ENCODE peak calls at places on chromosomes 12 and 14, in seven cellular contexts. X is Caco-2; B is effector memory CD4-positive, alpha-beta T cell; C is lung; M is CD8-positive, alpha-beta T cell; I is psoas muscle; N is pancreas. H is an unnamed sample.

GRCh38 chr12:32455607-32456063 is 56.3 kb downstream of the FGD4 start:
- DNase-seq in X (peak; percentile 69), C (no peak), M (no peak), N (no peak), B (no peak), I (no peak), H (peak; percentile 71)

GRCh38 chr14:88516742-88517418 is 37.9 kb downstream of the PTPN21 start:
- DNase-seq in C (no peak), X (peak; percentile 76), B (no peak), N (peak; percentile 20), I (no peak), M (no peak), H (no peak)

GRCh38 chr12:15563683-15564082 is 225.5 kb downstream of the EPS8 start:
- DNase-seq in I (no peak), N (no peak), B (no peak), X (no peak), C (no peak), M (no peak), H (no peak)

GRCh38 chr14:58941666-58942065 is 246.8 kb upstream of the DAAM1 start:
- DNase-seq in X (no peak), N (no peak), M (no peak), B (no peak), I (no peak), C (no peak), H (no peak)

GRCh38 chr14:75911883-75912282 is 69.9 kb downstream of the TGFB3 start:
- DNase-seq in I (no peak), N (no peak), B (no peak), X (no peak), M (no peak), C (no peak), H (no peak)

GRCh38 chr12:120126635-120127005 is 10.1 kb upstream of the RAB35 start:
- DNase-seq in C (peak; percentile 51), X (no peak), N (no peak), B (no peak), M (no peak), I (no peak), H (no peak)

GRCh38 chr14:24113801-24114535 is 609 bp upstream of the DCAF11 start:
- DNase-seq in I (peak; percentile 93), N (peak; percentile 90), X (peak; percentile 95), C (peak; percentile 88), B (peak; percentile 64), M (peak; percentile 86), H (peak; percentile 91)

GRCh38 chr12:47095446-47096236 is 15.9 kb upstream of the AMIGO2 start:
- DNase-seq in C (no peak), I (no peak), M (no peak), X (no peak), B (no peak), N (no peak), H (no peak)

GRCh38 chr12:124454735-124455134 is 112.7 kb downstream of the NCOR2 start:
- DNase-seq in I (no peak), M (no peak), C (no peak), N (no peak), X (no peak), B (no peak), H (no peak)

GRCh38 chr12:33093534-33093933 is 197.0 kb upstream of the PKP2 start:
- DNase-seq in M (no peak), N (no peak), C (no peak), B (no peak), X (no peak), I (no peak), H (no peak)

GRCh38 chr14:105442834-105443233 is 23.2 kb downstream of the MTA1 start:
- DNase-seq in N (no peak), M (no peak), C (no peak), B (no peak), X (no peak), I (no peak), H (no peak)

GRCh38 chr14:91985008-91985407 is 37.5 kb upstream of the FBLN5 start:
- DNase-seq in M (no peak), C (no peak), B (no peak), X (no peak), N (no peak), I (no peak), H (no peak)

GRCh38 chr14:103550451-103551337 is 11.8 kb downstream of the BAG5 start:
- DNase-seq in B (no peak), M (no peak), C (no peak), I (peak; percentile 67), X (no peak), N (peak; percentile 12), H (no peak)

GRCh38 chr12:22283508-22283907 is 51.0 kb downstream of the ST8SIA1 start:
- DNase-seq in N (no peak), I (no peak), M (no peak), C (no peak), B (no peak), X (no peak), H (no peak)

GRCh38 chr14:100531591-100532121 is 55.6 kb downstream of the BEGAIN start:
- DNase-seq in C (peak; percentile 25), I (peak; percentile 44), M (no peak), X (no peak), B (no peak), N (peak; percentile 23), H (no peak)

GRCh38 chr12:41515953-41516352 is 327.8 kb downstream of the PDZRN4 start:
- DNase-seq in B (no peak), C (no peak), X (no peak), N (no peak), I (no peak), M (no peak), H (no peak)

GRCh38 chr12:41527529-41528116 is 339.5 kb downstream of the PDZRN4 start:
- DNase-seq in N (no peak), B (no peak), C (no peak), I (no peak), M (no peak), X (no peak), H (no peak)

GRCh38 chr12:41521872-41522379 is 333.8 kb downstream of the PDZRN4 start:
- DNase-seq in I (no peak), C (no peak), B (no peak), X (no peak), M (no peak), N (no peak), H (no peak)
- H3K4me3 ChIP-seq in I (peak overlapping the region; percentile 37), C (no peak overlapping the region), B (peak overlapping the region; percentile 20), X (no peak overlapping the region), M (no peak overlapping the region), N (no peak overlapping the region), H (no peak overlapping the region)

GRCh38 chr14:93974299-93974698 is 2.1 kb downstream of the ASB2 start:
- DNase-seq in B (no peak), X (no peak), C (no peak), M (no peak), I (no peak), N (no peak), H (no peak)
- H3K4me3 ChIP-seq in B (no peak overlapping the region), X (no peak overlapping the region), C (no peak overlapping the region), M (no peak overlapping the region), I (peak overlapping the region; percentile 83), N (no peak overlapping the region), H (peak overlapping the region; percentile 57)

GRCh38 chr14:70189678-70190077 is 927 bp upstream of the SLC8A3 start:
- DNase-seq in B (no peak), M (no peak), X (no peak), N (no peak), C (no peak), I (no peak), H (no peak)
- H3K4me3 ChIP-seq in B (no peak overlapping the region), M (no peak overlapping the region), X (no peak overlapping the region), N (peak overlapping the region; percentile 64), C (no peak overlapping the region), I (peak overlapping the region; percentile 91), H (no peak overlapping the region)

DNA sequence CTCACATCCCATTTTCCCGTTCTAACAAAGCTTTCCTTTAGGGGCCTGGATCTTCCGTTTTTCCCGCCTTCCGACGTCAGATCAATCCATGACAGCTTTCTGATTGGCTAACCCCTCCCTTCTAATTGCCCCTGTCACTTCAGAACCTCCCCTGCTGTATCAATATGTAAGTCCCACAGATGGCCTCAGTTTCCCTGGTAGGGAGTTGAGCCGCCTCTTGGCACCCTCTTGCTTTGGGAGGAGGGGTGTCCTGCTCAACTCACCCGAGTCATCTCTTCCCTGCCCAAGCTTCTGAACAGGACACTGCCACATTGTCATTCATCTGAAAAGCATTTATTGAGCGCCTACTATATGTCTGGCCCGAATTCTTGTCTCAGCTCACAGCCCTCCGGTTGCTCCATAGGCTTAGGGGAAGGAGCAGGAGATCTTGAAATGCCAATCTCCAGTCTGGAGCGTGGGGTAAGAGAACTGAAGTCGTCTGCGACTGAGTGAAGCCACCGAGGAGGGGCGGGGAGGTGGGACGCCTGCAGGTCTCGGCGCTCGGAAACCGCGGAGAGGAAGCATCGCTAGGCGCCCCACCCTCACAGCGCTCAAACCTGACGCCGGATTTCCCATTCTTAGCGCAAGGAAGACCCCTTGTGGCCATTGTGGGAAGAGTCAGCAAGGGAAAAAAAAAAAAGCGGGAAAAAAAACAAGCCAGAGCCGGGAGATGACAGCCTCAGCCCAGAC is 28.0 kb upstream of the SMUG1 start:
- DNase-seq in B (peak; percentile 65), I (peak; percentile 80), N (peak; percentile 49), C (peak; percentile 69), M (peak; percentile 87), X (peak; percentile 84), H (peak; percentile 71)
- H3K4me3 ChIP-seq in B (peak overlapping the region; percentile 24), I (peak overlapping the region; percentile 55), N (peak overlapping the region; percentile 34), C (no peak overlapping the region), M (peak overlapping the region; percentile 56), X (peak overlapping the region; percentile 26), H (peak overlapping the region; percentile 39)